ENCODE peak calls at places on chromosomes 3 and 15, in four cellular contexts. One of them, this sample, is unnamed.
A peak's percentile ranks its signal among the peaks of the same experiment; 100 is the strongest.

GRCh38 chr3:108724101-108724500 is 33.1 kb downstream of the RETNLB start:
- DNase-seq in K562: no peak
- DNase-seq in GM12878: no peak
- DNase-seq in HepG2: no peak
- DNase-seq in this sample: no peak

GRCh38 chr3:148079370-148079769 is 618.3 kb upstream of the AGTR1 start:
- DNase-seq in K562: no peak
- DNase-seq in GM12878: no peak
- DNase-seq in HepG2: no peak
- DNase-seq in this sample: no peak

GRCh38 chr15:76327191-76328105 is 9.1 kb upstream of the ISL2 start:
- DNase-seq in K562: no peak
- DNase-seq in GM12878: no peak
- DNase-seq in HepG2: no peak
- DNase-seq in this sample: no peak

GRCh38 chr3:117063910-117064309 is 354.3 kb downstream of the TUSC7 start:
- DNase-seq in K562: no peak
- DNase-seq in GM12878: no peak
- DNase-seq in HepG2: no peak
- DNase-seq in this sample: no peak

GRCh38 chr15:53962646-53963561 is 15.3 kb upstream of the UNC13C start:
- DNase-seq in K562: no peak
- DNase-seq in GM12878: no peak
- DNase-seq in HepG2: peak; percentile 23
- DNase-seq in this sample: peak; percentile 56

GRCh38 chr15:82952156-82953081 is at the start of gene HOMER2:
- DNase-seq in K562: peak; percentile 66
- DNase-seq in GM12878: no peak
- DNase-seq in HepG2: peak; percentile 10
- DNase-seq in this sample: peak; percentile 50

GRCh38 chr3:128321418-128321817 is 145.3 kb downstream of the DNAJB8 start:
- DNase-seq in K562: no peak
- DNase-seq in GM12878: no peak
- DNase-seq in HepG2: no peak
- DNase-seq in this sample: no peak

GRCh38 chr15:27673766-27674445 is 425.2 kb downstream of the OCA2 start:
- DNase-seq in K562: no peak
- DNase-seq in GM12878: no peak
- DNase-seq in HepG2: no peak
- DNase-seq in this sample: no peak

GRCh38 chr3:158103131-158103955 is 2.9 kb downstream of the SHOX2 start:
- DNase-seq in K562: no peak
- DNase-seq in GM12878: no peak
- DNase-seq in HepG2: peak; percentile 13
- DNase-seq in this sample: peak; percentile 38

GRCh38 chr15:80891006-80891405 is 98.6 kb downstream of the MESD start:
- DNase-seq in K562: no peak
- DNase-seq in GM12878: no peak
- DNase-seq in HepG2: no peak
- DNase-seq in this sample: no peak

GRCh38 chr15:92625297-92625980 is 30.1 kb downstream of the FAM174B start:
- DNase-seq in K562: no peak
- DNase-seq in GM12878: peak; percentile 93
- DNase-seq in HepG2: no peak
- DNase-seq in this sample: no peak

GRCh38 chr3:11799777-11800176 is 46.9 kb downstream of the TAMM41 start:
- DNase-seq in K562: no peak
- DNase-seq in GM12878: no peak
- DNase-seq in HepG2: no peak
- DNase-seq in this sample: no peak

GRCh38 chr3:113165841-113166240 is 45.5 kb upstream of the BOC start:
- DNase-seq in K562: no peak
- DNase-seq in GM12878: no peak
- DNase-seq in HepG2: no peak
- DNase-seq in this sample: no peak

GRCh38 chr15:98715890-98716443 is 67.6 kb downstream of the IGF1R start:
- DNase-seq in K562: no peak
- DNase-seq in GM12878: no peak
- DNase-seq in HepG2: no peak
- DNase-seq in this sample: no peak

GRCh38 chr3:104392327-104392726 is 974.4 kb upstream of the ALCAM start:
- DNase-seq in K562: no peak
- DNase-seq in GM12878: no peak
- DNase-seq in HepG2: peak; percentile 4
- DNase-seq in this sample: no peak

GRCh38 chr15:45435124-45435903 is 57.0 kb upstream of the GATM start:
- DNase-seq in K562: no peak
- DNase-seq in GM12878: no peak
- DNase-seq in HepG2: no peak
- DNase-seq in this sample: no peak

GRCh38 chr3:131277836-131278497 is 103.6 kb upstream of the NUDT16 start:
- DNase-seq in K562: no peak
- DNase-seq in GM12878: no peak
- DNase-seq in HepG2: no peak
- DNase-seq in this sample: no peak

GRCh38 chr3:127425505-127426443 is 137.9 kb upstream of the PRR20G start:
- DNase-seq in K562: no peak
- DNase-seq in GM12878: no peak
- DNase-seq in HepG2: no peak
- DNase-seq in this sample: no peak

GRCh38 chr3:50474717-50475116 is 28.7 kb downstream of the CACNA2D2 start:
- DNase-seq in K562: no peak
- DNase-seq in GM12878: no peak
- DNase-seq in HepG2: no peak
- DNase-seq in this sample: no peak

GRCh38 chr3:165502707-165503106 is 306.5 kb upstream of the SLITRK3 start:
- DNase-seq in K562: no peak
- DNase-seq in GM12878: no peak
- DNase-seq in HepG2: no peak
- DNase-seq in this sample: no peak

GRCh38 chr3:39372831-39373230 is 10.3 kb upstream of the SLC25A38 start:
- DNase-seq in K562: no peak
- DNase-seq in GM12878: no peak
- DNase-seq in HepG2: no peak
- DNase-seq in this sample: no peak

GRCh38 chr3:65785065-65785645 is 253.6 kb downstream of the MAGI1 start:
- DNase-seq in K562: peak; percentile 24
- DNase-seq in GM12878: no peak
- DNase-seq in HepG2: peak; percentile 41
- DNase-seq in this sample: no peak

GRCh38 chr15:44194397-44195150 is 497 bp downstream of the FRMD5 start:
- DNase-seq in K562: peak; percentile 12
- DNase-seq in GM12878: no peak
- DNase-seq in HepG2: no peak
- DNase-seq in this sample: no peak

GRCh38 chr3:141383555-141384129 is 15.3 kb downstream of the ZBTB38 start:
- DNase-seq in K562: no peak
- DNase-seq in GM12878: no peak
- DNase-seq in HepG2: no peak
- DNase-seq in this sample: no peak

GRCh38 chr3:11434017-11434526 is 161.9 kb downstream of the ATG7 start:
- DNase-seq in K562: no peak
- DNase-seq in GM12878: no peak
- DNase-seq in HepG2: no peak
- DNase-seq in this sample: no peak

GRCh38 chr15:41823502-41823901 is 4.4 kb upstream of the JMJD7 start:
- DNase-seq in K562: no peak
- DNase-seq in GM12878: no peak
- DNase-seq in HepG2: no peak
- DNase-seq in this sample: no peak

GRCh38 chr3:72973031-72973723 is 23.4 kb upstream of the PPP4R2 start:
- DNase-seq in K562: no peak
- DNase-seq in GM12878: no peak
- DNase-seq in HepG2: peak; percentile 77
- DNase-seq in this sample: no peak

GRCh38 chr3:81742581-81742980 is 18.9 kb downstream of the GBE1 start:
- DNase-seq in K562: no peak
- DNase-seq in GM12878: no peak
- DNase-seq in HepG2: no peak
- DNase-seq in this sample: no peak

GRCh38 chr15:34719051-34719882 is 35.5 kb downstream of the GJD2 start:
- DNase-seq in K562: no peak
- DNase-seq in GM12878: no peak
- DNase-seq in HepG2: no peak
- DNase-seq in this sample: no peak

GRCh38 chr3:72756900-72757299 is 91.3 kb downstream of the SHQ1 start:
- DNase-seq in K562: no peak
- DNase-seq in GM12878: peak; percentile 77
- DNase-seq in HepG2: no peak
- DNase-seq in this sample: no peak

GRCh38 chr3:53728606-53729005 is 117.6 kb downstream of the CHDH start:
- DNase-seq in K562: no peak
- DNase-seq in GM12878: no peak
- DNase-seq in HepG2: no peak
- DNase-seq in this sample: no peak
- TF ChIP-seq TCF7 in K562: no peak
- TF ChIP-seq TCF7 in GM12878: no peak
- TF ChIP-seq TCF7 in HepG2: no peak
- TF ChIP-seq TCF7 in this sample: no peak

GRCh38 chr3:43979637-43980036 is 262.0 kb upstream of the TOPAZ1 start:
- DNase-seq in K562: no peak
- DNase-seq in GM12878: no peak
- DNase-seq in HepG2: no peak
- DNase-seq in this sample: no peak
- TF ChIP-seq TCF7 in K562: no peak
- TF ChIP-seq TCF7 in GM12878: no peak
- TF ChIP-seq TCF7 in HepG2: no peak
- TF ChIP-seq TCF7 in this sample: no peak

GRCh38 chr3:175269394-175269793 is 410.3 kb downstream of the NAALADL2 start:
- DNase-seq in K562: no peak
- DNase-seq in GM12878: no peak
- DNase-seq in HepG2: no peak
- DNase-seq in this sample: no peak
- TF ChIP-seq TCF7 in K562: no peak
- TF ChIP-seq TCF7 in GM12878: no peak
- TF ChIP-seq TCF7 in HepG2: no peak
- TF ChIP-seq TCF7 in this sample: no peak

DNA sequence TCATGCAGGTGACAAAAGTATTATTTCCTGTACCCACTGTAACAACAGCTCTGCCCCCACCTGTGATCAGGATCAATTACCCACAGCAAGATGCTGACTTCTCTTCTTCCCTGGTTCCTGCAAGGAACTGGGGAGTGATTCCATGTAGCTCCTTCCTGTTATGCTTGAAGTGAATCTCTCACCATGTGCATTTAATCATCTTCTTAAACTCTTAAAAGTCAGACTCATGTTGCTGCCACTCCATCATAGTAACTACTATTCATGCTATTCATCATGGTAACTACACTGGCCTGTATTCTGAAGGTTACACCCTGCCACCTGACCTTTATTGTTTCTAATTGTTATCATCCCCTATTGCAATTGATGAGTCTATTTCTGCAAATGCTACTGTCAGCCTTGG is 89.4 kb downstream of the SUCNR1 start:
- DNase-seq in K562: no peak
- DNase-seq in GM12878: no peak
- DNase-seq in HepG2: no peak
- DNase-seq in this sample: no peak
- TF ChIP-seq TCF7 in K562: no peak
- TF ChIP-seq TCF7 in GM12878: no peak
- TF ChIP-seq TCF7 in HepG2: no peak
- TF ChIP-seq TCF7 in this sample: no peak

GRCh38 chr15:70995383-70995965 is 102.8 kb downstream of the LRRC49 start:
- DNase-seq in K562: no peak
- DNase-seq in GM12878: no peak
- DNase-seq in HepG2: no peak
- DNase-seq in this sample: no peak
- TF ChIP-seq TCF7 in K562: no peak
- TF ChIP-seq TCF7 in GM12878: no peak
- TF ChIP-seq TCF7 in HepG2: no peak
- TF ChIP-seq TCF7 in this sample: no peak

GRCh38 chr3:122996038-122996580 is 31.5 kb downstream of the SEMA5B start:
- DNase-seq in K562: no peak
- DNase-seq in GM12878: no peak
- DNase-seq in HepG2: no peak
- DNase-seq in this sample: no peak
- TF ChIP-seq TCF7 in K562: no peak
- TF ChIP-seq TCF7 in GM12878: no peak
- TF ChIP-seq TCF7 in HepG2: no peak
- TF ChIP-seq TCF7 in this sample: no peak

GRCh38 chr3:152026033-152026556 is 152.7 kb downstream of the SUCNR1 start:
- DNase-seq in K562: no peak
- DNase-seq in GM12878: no peak
- DNase-seq in HepG2: no peak
- DNase-seq in this sample: no peak

GRCh38 chr3:152019516-152019915 is 146.1 kb downstream of the SUCNR1 start:
- DNase-seq in K562: no peak
- DNase-seq in GM12878: no peak
- DNase-seq in HepG2: no peak
- DNase-seq in this sample: no peak

GRCh38 chr3:152021951-152022461 is 148.6 kb downstream of the SUCNR1 start:
- DNase-seq in K562: no peak
- DNase-seq in GM12878: peak; percentile 13
- DNase-seq in HepG2: no peak
- DNase-seq in this sample: no peak
- TF ChIP-seq TCF7 in K562: no peak
- TF ChIP-seq TCF7 in GM12878: no peak
- TF ChIP-seq TCF7 in HepG2: no peak
- TF ChIP-seq TCF7 in this sample: no peak